ENCODE peak calls at places on chromosomes 4 and X, in four cellular contexts. One of them, this sample, is unnamed. For H3K4me1, the result is how much of the 10 kb centered on the place peaks cover.

GRCh38 chr4:15953625-15954024 is 9.3 kb downstream of the FGFBP2 start:
- DNase-seq in GM12878: peak
- DNase-seq in HepG2: no peak
- DNase-seq in H1: no peak
- DNase-seq in this sample: no peak

GRCh38 chrX:41759817-41760216 is 35.8 kb downstream of the GPR82 start:
- DNase-seq in GM12878: no peak
- DNase-seq in HepG2: peak
- DNase-seq in H1: no peak
- DNase-seq in this sample: peak

GRCh38 chr4:4555916-4556315 is 14.1 kb upstream of the STX18 start:
- DNase-seq in GM12878: no peak
- DNase-seq in HepG2: peak
- DNase-seq in H1: no peak
- DNase-seq in this sample: no peak

GRCh38 chr4:26239796-26240195 is 81.0 kb upstream of the RBPJ start:
- DNase-seq in GM12878: no peak
- DNase-seq in HepG2: no peak
- DNase-seq in H1: no peak
- DNase-seq in this sample: no peak

GRCh38 chr4:141047228-141047884 is 85.9 kb downstream of the RNF150 start:
- DNase-seq in GM12878: no peak
- DNase-seq in HepG2: no peak
- DNase-seq in H1: no peak
- DNase-seq in this sample: no peak

GRCh38 chr4:27009539-27009938 is 148.9 kb downstream of the STIM2 start:
- DNase-seq in GM12878: no peak
- DNase-seq in HepG2: no peak
- DNase-seq in H1: no peak
- DNase-seq in this sample: no peak

GRCh38 chr4:166673911-166674310 is 560.4 kb downstream of the SPOCK3 start:
- DNase-seq in GM12878: no peak
- DNase-seq in HepG2: no peak
- DNase-seq in H1: no peak
- DNase-seq in this sample: no peak

GRCh38 chr4:123405212-123405856 is 8.7 kb downstream of the SPRY1 start:
- DNase-seq in GM12878: no peak
- DNase-seq in HepG2: no peak
- DNase-seq in H1: no peak
- DNase-seq in this sample: no peak

GRCh38 chrX:74537011-74537390 is 77.4 kb downstream of the RLIM start:
- DNase-seq in GM12878: no peak
- DNase-seq in HepG2: no peak
- DNase-seq in H1: no peak
- DNase-seq in this sample: peak

GRCh38 chrX:109777749-109778148 is 44.7 kb upstream of the ACSL4 start:
- DNase-seq in GM12878: no peak
- DNase-seq in HepG2: peak
- DNase-seq in H1: no peak
- DNase-seq in this sample: no peak

GRCh38 chrX:21946925-21947641 is 6.6 kb downstream of the SMS start:
- DNase-seq in GM12878: no peak
- DNase-seq in HepG2: no peak
- DNase-seq in H1: no peak
- DNase-seq in this sample: peak

GRCh38 chrX:13646154-13646549 is 6.8 kb upstream of the TCEANC start:
- DNase-seq in GM12878: no peak
- DNase-seq in HepG2: peak
- DNase-seq in H1: peak
- DNase-seq in this sample: peak

GRCh38 chrX:109782994-109783711 is 50.1 kb upstream of the ACSL4 start:
- DNase-seq in GM12878: no peak
- DNase-seq in HepG2: no peak
- DNase-seq in H1: no peak
- DNase-seq in this sample: no peak

GRCh38 chr4:140742838-140743193 is 13.4 kb downstream of the TBC1D9 start:
- DNase-seq in GM12878: no peak
- DNase-seq in HepG2: no peak
- DNase-seq in H1: no peak
- DNase-seq in this sample: no peak

GRCh38 chrX:50157545-50158125 is 43.2 kb downstream of the AKAP4 start:
- DNase-seq in GM12878: no peak
- DNase-seq in HepG2: no peak
- DNase-seq in H1: no peak
- DNase-seq in this sample: no peak

GRCh38 chr4:113682730-113683129 is 78.8 kb downstream of the CAMK2D start:
- DNase-seq in GM12878: no peak
- DNase-seq in HepG2: no peak
- DNase-seq in H1: no peak
- DNase-seq in this sample: no peak

GRCh38 chr4:25860586-25861421 is 2.0 kb downstream of the SEL1L3 start:
- DNase-seq in GM12878: no peak
- DNase-seq in HepG2: no peak
- DNase-seq in H1: no peak
- DNase-seq in this sample: no peak

GRCh38 chr4:142350886-142351285 is 495.2 kb downstream of the INPP4B start:
- DNase-seq in GM12878: no peak
- DNase-seq in HepG2: no peak
- DNase-seq in H1: no peak
- DNase-seq in this sample: no peak

GRCh38 chr4:173334891-173335754 is 965 bp upstream of the HMGB2 start:
- DNase-seq in GM12878: peak
- DNase-seq in HepG2: peak
- DNase-seq in H1: peak
- DNase-seq in this sample: peak

GRCh38 chr4:78235800-78236199 is 178.7 kb downstream of the FRAS1 start:
- DNase-seq in GM12878: no peak
- DNase-seq in HepG2: no peak
- DNase-seq in H1: no peak
- DNase-seq in this sample: no peak

GRCh38 chrX:80817002-80817401 is 7.3 kb upstream of the BRWD3 start:
- DNase-seq in GM12878: no peak
- DNase-seq in HepG2: no peak
- DNase-seq in H1: no peak
- DNase-seq in this sample: no peak

GRCh38 chrX:21700967-21701366 is 42.8 kb upstream of the KLHL34 start:
- DNase-seq in GM12878: no peak
- DNase-seq in HepG2: peak
- DNase-seq in H1: no peak
- DNase-seq in this sample: no peak

GRCh38 chr4:155578726-155579385 is 87.8 kb upstream of the GUCY1A1 start:
- DNase-seq in GM12878: no peak
- DNase-seq in HepG2: no peak
- DNase-seq in H1: no peak
- DNase-seq in this sample: no peak

GRCh38 chr4:94171616-94172015 is 36.0 kb upstream of the SMARCAD1 start:
- DNase-seq in GM12878: no peak
- DNase-seq in HepG2: no peak
- DNase-seq in H1: no peak
- DNase-seq in this sample: no peak

GRCh38 chr4:156362581-156362980 is 408.9 kb upstream of the CTSO start:
- DNase-seq in GM12878: no peak
- DNase-seq in HepG2: no peak
- DNase-seq in H1: no peak
- DNase-seq in this sample: no peak

GRCh38 chrX:106302304-106302703 is 134.2 kb downstream of the PWWP3B start:
- DNase-seq in GM12878: no peak
- DNase-seq in HepG2: peak
- DNase-seq in H1: no peak
- DNase-seq in this sample: no peak

GRCh38 chr4:117447925-117448324 is 362.5 kb upstream of the TRAM1L1 start:
- DNase-seq in GM12878: no peak
- DNase-seq in HepG2: peak
- DNase-seq in H1: peak
- DNase-seq in this sample: no peak

GRCh38 chr4:77501851-77502250 is 103.8 kb upstream of the CXCL13 start:
- DNase-seq in GM12878: no peak
- DNase-seq in HepG2: no peak
- DNase-seq in H1: no peak
- DNase-seq in this sample: no peak

GRCh38 chr4:176387571-176387970 is 67.8 kb downstream of the SPCS3 start:
- DNase-seq in GM12878: no peak
- DNase-seq in HepG2: no peak
- DNase-seq in H1: no peak
- DNase-seq in this sample: no peak

GRCh38 chr4:83724488-83725060 is 188.7 kb downstream of the GPAT3 start:
- DNase-seq in GM12878: no peak
- DNase-seq in HepG2: no peak
- DNase-seq in H1: no peak
- DNase-seq in this sample: no peak

GRCh38 chr4:153249199-153250154 is 45.2 kb downstream of the TRIM2 start:
- DNase-seq in GM12878: peak
- DNase-seq in HepG2: peak
- DNase-seq in H1: peak
- DNase-seq in this sample: no peak

GRCh38 chr4:153247116-153247490 is 42.9 kb downstream of the TRIM2 start:
- DNase-seq in GM12878: no peak
- DNase-seq in HepG2: no peak
- DNase-seq in H1: no peak
- DNase-seq in this sample: no peak

GRCh38 chr4:153246446-153247115 is 42.3 kb downstream of the TRIM2 start:
- DNase-seq in GM12878: no peak
- DNase-seq in HepG2: peak
- DNase-seq in H1: no peak
- DNase-seq in this sample: no peak

GRCh38 chr4:153245775-153246174 is 41.5 kb downstream of the TRIM2 start:
- DNase-seq in GM12878: no peak
- DNase-seq in HepG2: no peak
- DNase-seq in H1: no peak
- DNase-seq in this sample: no peak

GRCh38 chr4:153248641-153249198 is 44.5 kb downstream of the TRIM2 start:
- DNase-seq in GM12878: no peak
- DNase-seq in HepG2: no peak
- DNase-seq in H1: no peak
- DNase-seq in this sample: no peak
- TF ChIP-seq ZNF274 in GM12878: no peak
- TF ChIP-seq ZNF274 in HepG2: no peak
- TF ChIP-seq ZNF274 in H1: no peak
- TF ChIP-seq ZNF274 in this sample: no peak

DNA sequence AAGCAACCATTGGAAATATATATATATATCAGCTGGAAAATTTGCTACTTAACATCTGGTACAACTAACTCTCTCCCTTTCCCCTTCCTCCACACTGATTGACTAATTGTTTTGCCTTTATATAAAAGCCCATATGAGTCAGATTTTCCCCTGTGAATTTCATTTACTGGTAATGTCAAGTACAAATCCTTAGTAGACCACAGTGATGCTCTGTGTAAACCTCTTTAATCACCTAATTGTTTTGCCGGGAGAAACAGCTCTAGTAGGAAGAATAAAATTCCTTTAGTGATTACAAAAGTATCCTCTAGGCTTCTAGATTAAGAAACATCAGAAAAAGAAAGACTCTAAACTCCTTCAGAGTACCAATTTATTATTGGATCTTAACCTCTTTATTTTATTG is 1606.5 kb upstream of the TENM3 start:
- DNase-seq in GM12878: no peak
- DNase-seq in HepG2: no peak
- DNase-seq in H1: no peak
- DNase-seq in this sample: no peak
- TF ChIP-seq SUZ12 in GM12878: no peak
- TF ChIP-seq SUZ12 in HepG2: no peak
- TF ChIP-seq SUZ12 in H1: no peak
- TF ChIP-seq SUZ12 in this sample: no peak

GRCh38 chrX:79263550-79263949 is 103.6 kb downstream of the ITM2A start:
- DNase-seq in GM12878: no peak
- DNase-seq in HepG2: no peak
- DNase-seq in H1: no peak
- DNase-seq in this sample: no peak
- H3K4me1 ChIP-seq in GM12878: under half
- H3K4me1 ChIP-seq in HepG2: under half
- H3K4me1 ChIP-seq in H1: under half
- H3K4me1 ChIP-seq in this sample: under half

DNA sequence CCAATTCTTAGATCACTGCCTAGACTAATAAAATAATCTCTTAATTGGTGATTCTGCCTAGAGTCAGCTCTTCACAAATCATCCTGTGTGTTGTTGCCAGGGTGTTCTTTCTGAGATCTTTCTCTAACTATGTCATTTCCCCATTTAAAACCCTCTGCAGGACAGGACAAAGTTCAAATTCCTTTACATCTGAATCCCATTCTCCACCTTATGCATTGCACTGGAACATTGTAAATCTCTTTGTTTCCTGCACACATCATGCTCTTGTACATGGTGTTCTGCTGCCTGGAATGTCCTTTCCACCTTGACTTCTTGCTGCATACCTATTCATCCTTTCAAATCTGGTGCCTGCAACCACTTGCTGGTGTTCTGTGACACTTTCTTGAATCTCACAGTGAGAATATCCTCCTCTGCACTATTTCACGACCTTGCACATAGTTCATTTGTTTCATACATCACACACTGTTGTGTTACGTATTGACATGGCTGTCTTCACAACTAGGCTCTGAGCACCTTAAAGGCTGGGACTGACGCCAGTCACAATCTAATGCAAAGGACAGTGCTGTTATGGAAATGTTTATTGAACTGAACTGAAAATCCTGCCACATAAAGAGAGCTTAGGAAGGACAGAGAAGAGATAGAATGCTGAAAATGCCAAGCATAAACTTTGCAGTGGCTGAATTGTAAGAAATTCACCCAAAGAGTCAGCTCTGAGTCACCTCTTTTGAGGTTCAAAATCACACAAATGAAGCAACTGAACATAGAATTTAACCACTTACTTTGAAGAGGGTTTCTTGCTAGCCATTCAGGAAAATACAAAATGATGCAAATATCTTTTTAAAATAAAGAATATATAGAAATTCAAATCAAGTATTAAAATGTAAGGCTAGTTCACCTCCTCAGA is 26.4 kb upstream of the SMIM14 start:
- DNase-seq in GM12878: no peak
- DNase-seq in HepG2: peak
- DNase-seq in H1: no peak
- DNase-seq in this sample: no peak
- TF ChIP-seq ZNF274 in GM12878: no peak
- TF ChIP-seq ZNF274 in HepG2: no peak
- TF ChIP-seq ZNF274 in H1: no peak
- TF ChIP-seq ZNF274 in this sample: no peak

GRCh38 chrX:18537068-18537467 is 111.7 kb downstream of the CDKL5 start:
- DNase-seq in GM12878: no peak
- DNase-seq in HepG2: no peak
- DNase-seq in H1: no peak
- DNase-seq in this sample: no peak
- TF ChIP-seq SUZ12 in GM12878: no peak
- TF ChIP-seq SUZ12 in HepG2: no peak
- TF ChIP-seq SUZ12 in H1: no peak
- TF ChIP-seq SUZ12 in this sample: no peak

This sample was measured in NT2/D1.